ENCODE peak calls at places on chromosome 19, in eight cellular contexts. R, M, P, Z, W, A, D and L are unnamed samples.
A peak's percentile ranks its signal among the peaks of the same experiment; 100 is the strongest.

GRCh38 chr19:4715529-4716221 is 8.0 kb downstream of the DPP9 start:
- DNase-seq in R (no peak), M (no peak), P (no peak), Z (no peak), W (no peak), A (no peak), D (peak; percentile 85), L (no peak)

GRCh38 chr19:58021541-58022282 is 12.1 kb upstream of the ZSCAN1 start:
- DNase-seq in R (peak; percentile 44), M (peak; percentile 7), P (no peak), Z (peak; percentile 48), W (peak; percentile 61), A (no peak), D (peak; percentile 80), L (peak; percentile 9)

GRCh38 chr19:18118420-18119242 is 21.1 kb downstream of the MAST3 start:
- DNase-seq in R (no peak), M (no peak), P (no peak), Z (peak; percentile 45), W (peak; percentile 23), A (no peak), D (no peak), L (no peak)

GRCh38 chr19:8512991-8513686 is 828 bp downstream of the ZNF414 start:
- DNase-seq in R (no peak), M (peak; percentile 11), P (no peak), Z (no peak), W (no peak), A (no peak), D (no peak), L (no peak)

GRCh38 chr19:33621811-33622504 is at the start of gene CHST8:
- DNase-seq in R (no peak), M (no peak), P (no peak), Z (peak; percentile 22), W (peak; percentile 6), A (no peak), D (peak; percentile 92), L (no peak)

GRCh38 chr19:33261511-33262192 is 36.0 kb upstream of the SLC7A10 start:
- DNase-seq in R (no peak), M (no peak), P (no peak), Z (no peak), W (no peak), A (no peak), D (no peak), L (no peak)

GRCh38 chr19:7636317-7636690 is 606 bp upstream of the STXBP2 start:
- DNase-seq in R (no peak), M (no peak), P (no peak), Z (no peak), W (no peak), A (no peak), D (no peak), L (no peak)

GRCh38 chr19:38691938-38692457 is 44.5 kb downstream of the ACTN4 start:
- DNase-seq in R (no peak), M (no peak), P (no peak), Z (peak; percentile 89), W (peak; percentile 93), A (peak; percentile 95), D (no peak), L (no peak)

GRCh38 chr19:7905298-7905697 is 1.6 kb downstream of the MAP2K7 start:
- DNase-seq in R (no peak), M (no peak), P (no peak), Z (no peak), W (no peak), A (no peak), D (peak; percentile 75), L (no peak)